ENCODE peak calls at places on chromosomes 11 and 22, in eight cellular contexts. V is aorta, D is esophagus squamous epithelium, G is tibial nerve, W is neuronal stem cell, C is mucosa of descending colon, Y is fibroblast of lung, J is kidney. K is an unnamed sample. For H3K4me1, the result is how much of the 10 kb centered on the place peaks cover.

GRCh38 chr11:44625759-44626523 is 60.5 kb downstream of the CD82 start:
- DNase-seq in C (no peak), W (no peak), V (no peak), Y (no peak), J (no peak), G (no peak), D (no peak), K (peak)

GRCh38 chr11:60914620-60915249 is 777 bp downstream of the TMEM109 start:
- DNase-seq in V (no peak), D (no peak), Y (peak), W (no peak), G (no peak), C (peak), J (peak), K (no peak)

GRCh38 chr11:63020671-63021255 is 5.1 kb upstream of the SLC22A8 start:
- DNase-seq in Y (no peak), V (no peak), D (no peak), C (no peak), W (peak), G (no peak), J (no peak), K (no peak)

GRCh38 chr22:19757140-19757984 is 3.2 kb upstream of the TBX1 start:
- DNase-seq in D (no peak), Y (no peak), V (no peak), C (no peak), G (no peak), W (no peak), J (no peak), K (no peak)

GRCh38 chr11:30150425-30150824 is 80.4 kb upstream of the FSHB start:
- DNase-seq in W (no peak), G (no peak), D (no peak), V (no peak), J (no peak), C (no peak), Y (no peak), K (no peak)

GRCh38 chr22:49847751-49848689 is 5.6 kb upstream of the ZBED4 start:
- DNase-seq in D (no peak), G (no peak), J (peak), V (peak), W (no peak), Y (no peak), C (no peak), K (peak)

GRCh38 chr22:31248965-31249940 is 37.2 kb downstream of the LIMK2 start:
- DNase-seq in C (no peak), W (no peak), G (no peak), J (no peak), Y (no peak), D (no peak), V (no peak), K (no peak)

GRCh38 chr11:18752502-18752901 is 26.5 kb upstream of the IGSF22 start:
- DNase-seq in Y (no peak), V (no peak), W (no peak), C (no peak), D (no peak), G (no peak), J (no peak), K (no peak)

GRCh38 chr11:32792948-32793475 is 1.4 kb downstream of the CCDC73 start:
- DNase-seq in D (no peak), W (peak), G (peak), C (no peak), Y (peak), V (peak), J (no peak), K (peak)

GRCh38 chr11:17574141-17574798 is 27.2 kb downstream of the OTOG start:
- DNase-seq in J (peak), D (no peak), V (no peak), W (no peak), C (no peak), G (no peak), Y (no peak), K (no peak)

GRCh38 chr11:102576350-102576749 is 45.8 kb upstream of the MMP7 start:
- DNase-seq in J (no peak), G (no peak), W (no peak), C (no peak), V (no peak), D (no peak), Y (no peak), K (no peak)

GRCh38 chr11:65489061-65489705 is 9.7 kb upstream of the MALAT1 start:
- DNase-seq in V (peak), J (peak), C (peak), Y (peak), D (no peak), W (peak), G (no peak), K (no peak)

GRCh38 chr11:79396674-79397073 is 44.2 kb downstream of the TENM4 start:
- DNase-seq in V (no peak), Y (no peak), W (no peak), C (no peak), J (no peak), G (no peak), D (no peak), K (no peak)

GRCh38 chr11:74570266-74571061 is 21.9 kb upstream of the POLD3 start:
- DNase-seq in C (no peak), D (no peak), W (peak), J (no peak), Y (peak), V (no peak), G (peak), K (no peak)

GRCh38 chr11:104221455-104221854 is 57.5 kb upstream of the PDGFD start:
- DNase-seq in Y (no peak), G (no peak), D (no peak), C (no peak), W (no peak), V (no peak), J (no peak), K (no peak)

GRCh38 chr11:116173946-116174911 is 598.6 kb downstream of the BUD13 start:
- DNase-seq in D (no peak), C (no peak), W (no peak), J (no peak), V (no peak), Y (no peak), G (no peak), K (no peak)

GRCh38 chr22:50548046-50548912 is 2.6 kb downstream of the KLHDC7B start:
- DNase-seq in G (no peak), V (peak), J (peak), C (peak), Y (no peak), W (no peak), D (no peak), K (peak)

GRCh38 chr11:33891714-33892327 is at the start of gene LMO2:
- DNase-seq in Y (no peak), W (no peak), G (no peak), D (no peak), C (no peak), J (no peak), V (no peak), K (no peak)

GRCh38 chr11:65862191-65862735 is 2.0 kb downstream of the MUS81 start:
- DNase-seq in C (peak), V (peak), W (no peak), G (no peak), Y (no peak), D (no peak), J (peak), K (no peak)

GRCh38 chr11:62497132-62497915 is 49.3 kb downstream of the AHNAK start:
- DNase-seq in G (no peak), D (no peak), W (no peak), Y (peak), V (no peak), J (no peak), C (no peak), K (no peak)

GRCh38 chr11:120034881-120035620 is 102.9 kb downstream of the TRIM29 start:
- DNase-seq in V (no peak), D (no peak), C (no peak), J (no peak), Y (no peak), W (no peak), G (no peak), K (no peak)

GRCh38 chr11:1052133-1053011 is 15.9 kb upstream of the MUC6 start:
- DNase-seq in G (no peak), Y (no peak), J (peak), W (no peak), V (peak), C (peak), D (no peak), K (no peak)

GRCh38 chr11:72771507-72771906 is 19.3 kb upstream of the ARAP1 start:
- DNase-seq in J (no peak), V (no peak), D (no peak), G (no peak), Y (peak), C (no peak), W (no peak), K (no peak)

GRCh38 chr11:67468056-67468455 is 995 bp downstream of the TMEM134 start:
- DNase-seq in V (no peak), D (no peak), W (no peak), G (no peak), J (peak), Y (no peak), C (peak), K (no peak)

GRCh38 chr11:72764503-72764902 is 12.3 kb upstream of the ARAP1 start:
- DNase-seq in J (no peak), G (no peak), Y (no peak), C (peak), D (no peak), W (no peak), V (no peak), K (no peak)

GRCh38 chr11:72812604-72812967 is 1.6 kb upstream of the ATG16L2 start:
- DNase-seq in W (no peak), Y (peak), G (no peak), V (no peak), C (no peak), D (no peak), J (no peak), K (no peak)

GRCh38 chr22:38218661-38219331 is 17.0 kb downstream of the MAFF start:
- DNase-seq in J (peak), V (peak), D (no peak), C (peak), Y (peak), W (no peak), G (no peak), K (peak)

GRCh38 chr22:38220163-38220562 is 18.4 kb downstream of the MAFF start:
- DNase-seq in D (no peak), Y (no peak), G (no peak), C (no peak), V (no peak), W (no peak), J (no peak), K (no peak)

GRCh38 chr22:38220653-38221386 is 19.0 kb downstream of the MAFF start:
- DNase-seq in C (no peak), W (no peak), V (no peak), Y (no peak), G (no peak), D (no peak), J (no peak), K (no peak)

GRCh38 chr22:38221407-38221806 is 19.6 kb downstream of the MAFF start:
- DNase-seq in W (no peak), D (no peak), Y (no peak), C (no peak), J (no peak), G (no peak), V (no peak), K (no peak)

DNA sequence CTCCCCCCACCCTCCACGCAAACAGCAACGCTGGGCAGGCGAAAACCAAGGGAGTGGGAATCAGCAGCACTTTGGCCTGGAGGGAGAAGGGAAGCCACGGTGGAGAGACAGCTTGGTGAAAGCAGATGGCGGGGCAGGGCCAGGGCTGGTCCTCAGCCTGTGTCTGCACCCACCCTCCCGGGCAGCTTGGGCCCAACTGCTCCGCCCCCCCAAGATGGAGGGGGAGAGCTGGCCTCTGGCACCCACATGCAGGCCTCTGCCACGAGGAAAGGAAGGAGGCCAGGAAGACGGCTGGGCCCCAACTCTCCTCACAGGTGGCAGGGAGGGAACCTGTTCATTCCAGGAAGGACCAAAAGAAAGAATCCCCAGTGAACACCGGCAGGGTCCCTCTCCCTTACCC is 17.9 kb downstream of the MAFF start:
- DNase-seq in V (no peak), J (no peak), C (no peak), D (no peak), G (no peak), W (no peak), Y (no peak), K (no peak)
- H3K4me1 ChIP-seq in V (under half), J (under half), C (under half), D (under half), G (under half), W (under half), Y (under half), K (under half)

GRCh38 chr22:45212992-45213751 is 27.5 kb downstream of the KIAA0930 start:
- DNase-seq in G (peak), D (no peak), V (peak), C (peak), W (no peak), Y (peak), J (peak), K (no peak)

GRCh38 chr22:45210577-45211431 is 29.9 kb downstream of the KIAA0930 start:
- DNase-seq in Y (no peak), G (no peak), W (no peak), D (no peak), C (no peak), J (peak), V (peak), K (no peak)

GRCh38 chr22:45211435-45211834 is 29.3 kb downstream of the KIAA0930 start:
- DNase-seq in Y (no peak), W (no peak), V (peak), G (no peak), C (no peak), J (peak), D (no peak), K (no peak)

GRCh38 chr22:45211848-45212247 is 28.8 kb downstream of the KIAA0930 start:
- DNase-seq in V (no peak), D (no peak), C (no peak), W (no peak), J (peak), G (no peak), Y (no peak), K (no peak)

GRCh38 chr22:45212306-45212709 is 28.4 kb downstream of the KIAA0930 start:
- DNase-seq in W (no peak), J (peak), V (peak), C (peak), D (no peak), G (peak), Y (peak), K (no peak)
- H3K4me3 ChIP-seq in W (no peak), J (no peak), V (peak), C (no peak), D (peak), G (peak), Y (peak), K (no peak)

DNA sequence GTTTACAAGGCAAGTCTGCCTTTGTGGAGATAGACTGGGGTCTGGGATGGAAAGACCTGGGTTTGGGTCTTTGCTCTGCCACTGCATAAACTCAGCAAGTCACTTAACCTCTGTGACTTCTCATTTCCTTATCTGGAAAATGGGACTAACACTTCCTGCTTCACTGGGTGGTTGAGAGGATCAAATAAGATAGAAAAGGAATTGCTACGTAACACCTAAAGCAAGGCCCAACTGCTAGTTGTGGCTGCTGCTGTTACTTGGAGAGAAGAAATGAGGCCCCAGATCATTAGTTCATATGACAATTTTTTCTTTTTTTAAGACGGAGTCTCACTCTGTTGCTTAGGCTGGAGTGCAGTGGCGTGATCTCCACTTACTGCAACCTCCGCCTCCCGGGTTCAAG is 5.9 kb downstream of the PTPRJ start:
- DNase-seq in W (no peak), Y (no peak), V (no peak), C (no peak), J (no peak), G (no peak), D (no peak), K (no peak)
- H3K4me1 ChIP-seq in W (under half), Y (under half), V (under half), C (half or more), J (under half), G (under half), D (under half), K (under half)

GRCh38 chr22:37229805-37230672 is 14.0 kb downstream of the RAC2 start:
- DNase-seq in J (peak), G (no peak), W (no peak), V (peak), Y (no peak), C (peak), D (no peak), K (peak)

GRCh38 chr22:37230673-37231405 is 13.2 kb downstream of the RAC2 start:
- DNase-seq in C (peak), Y (no peak), W (no peak), V (peak), D (no peak), J (no peak), G (no peak), K (peak)

GRCh38 chr22:37233751-37234631 is 10.1 kb downstream of the RAC2 start:
- DNase-seq in D (no peak), G (no peak), Y (no peak), V (peak), W (no peak), J (peak), C (peak), K (no peak)

GRCh38 chr22:37231406-37232139 is 12.5 kb downstream of the RAC2 start:
- DNase-seq in D (no peak), Y (no peak), W (no peak), J (no peak), V (peak), G (no peak), C (peak), K (peak)

GRCh38 chr22:37232140-37232998 is 11.7 kb downstream of the RAC2 start:
- DNase-seq in W (no peak), J (peak), Y (no peak), D (no peak), C (peak), G (no peak), V (peak), K (no peak)
- H3K4me3 ChIP-seq in W (no peak), J (no peak), Y (no peak), D (no peak), C (no peak), G (no peak), V (no peak), K (peak)

GRCh38 chr11:117189941-117190544 is 9.1 kb upstream of the TAGLN start:
- DNase-seq in D (no peak), J (peak), Y (no peak), W (no peak), V (peak), G (no peak), C (peak), K (no peak)
- H3K4me1 ChIP-seq in D (under half), J (under half), Y (under half), W (under half), V (under half), G (under half), C (under half), K (under half)

GRCh38 chr11:78039919-78040671 is 17.0 kb upstream of the KCTD14 start:
- DNase-seq in C (peak), D (no peak), W (no peak), Y (peak), G (peak), J (peak), V (peak), K (no peak)
- H3K4me3 ChIP-seq in C (no peak), D (peak), W (no peak), Y (peak), G (peak), J (peak), V (no peak), K (no peak)

DNA sequence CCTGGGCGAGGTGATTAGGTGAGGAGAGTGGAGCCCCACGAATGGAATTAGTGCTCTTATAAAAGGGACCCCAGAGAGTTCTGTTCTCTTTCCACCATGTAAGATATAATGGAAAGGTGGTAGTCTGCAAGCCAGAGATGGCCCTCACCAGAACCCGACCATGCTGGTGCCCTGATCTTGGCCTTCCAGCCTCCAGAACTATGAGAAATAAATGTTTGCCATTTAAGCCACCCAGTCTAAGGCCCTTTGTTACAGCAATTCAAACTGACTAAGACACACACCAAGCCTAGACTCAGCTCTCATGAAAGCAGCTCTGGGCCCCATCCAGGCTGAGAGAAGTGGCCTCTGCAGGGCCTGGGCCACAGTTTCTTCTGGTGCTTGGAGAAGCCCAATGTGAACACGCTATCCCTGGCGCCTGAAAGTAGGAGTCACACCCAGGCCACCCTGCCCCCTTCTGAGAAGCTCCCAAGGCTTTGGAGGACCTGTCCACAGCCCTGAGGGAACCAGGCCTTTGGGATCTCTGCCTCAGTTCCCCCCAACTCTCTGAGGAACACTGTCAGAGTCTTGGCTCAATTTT is 35.3 kb upstream of the LYVE1 start:
- DNase-seq in Y (no peak), C (no peak), G (no peak), V (peak), W (no peak), J (no peak), D (no peak), K (no peak)
- H3K4me1 ChIP-seq in Y (under half), C (under half), G (under half), V (under half), W (under half), J (under half), D (under half), K (under half)

GRCh38 chr11:107592813-107593212 is 1.9 kb downstream of the ELMOD1 start:
- DNase-seq in Y (peak), D (no peak), V (no peak), G (no peak), W (no peak), C (no peak), J (no peak), K (no peak)
- H3K4me3 ChIP-seq in Y (no peak), D (no peak), V (no peak), G (no peak), W (no peak), C (no peak), J (no peak), K (no peak)

GRCh38 chr11:31419138-31419537 is 49.5 kb downstream of the DNAJC24 start:
- DNase-seq in D (no peak), W (no peak), J (no peak), V (no peak), G (no peak), Y (no peak), C (no peak), K (no peak)

GRCh38 chr11:31422703-31423102 is 53.0 kb downstream of the DNAJC24 start:
- DNase-seq in Y (no peak), C (no peak), G (no peak), D (no peak), V (no peak), J (no peak), W (peak), K (no peak)

GRCh38 chr11:31421840-31422239 is 52.2 kb downstream of the DNAJC24 start:
- DNase-seq in W (peak), V (no peak), C (no peak), G (no peak), J (no peak), D (no peak), Y (no peak), K (no peak)

GRCh38 chr11:31419669-31420068 is 50.0 kb downstream of the DNAJC24 start:
- DNase-seq in Y (peak), D (no peak), W (no peak), C (no peak), G (no peak), V (no peak), J (no peak), K (no peak)

GRCh38 chr11:31424652-31425051 is 55.0 kb downstream of the DNAJC24 start:
- DNase-seq in C (no peak), V (no peak), W (no peak), G (no peak), J (no peak), Y (no peak), D (no peak), K (no peak)
- H3K4me1 ChIP-seq in C (under half), V (under half), W (under half), G (under half), J (under half), Y (under half), D (under half), K (under half)

GRCh38 chr22:41696714-41697113 is 2.6 kb upstream of the MEI1 start:
- DNase-seq in D (no peak), W (no peak), Y (no peak), J (no peak), G (no peak), V (no peak), C (no peak), K (no peak)
- H3K4me3 ChIP-seq in D (no peak), W (no peak), Y (no peak), J (no peak), G (no peak), V (no peak), C (no peak), K (no peak)

K was measured in CD8-positive, alpha-beta memory T cell.